ENCODE peak calls at places on chromosome 9, in nine cellular contexts. E, H, V, R, X, I, G, F and B are unnamed samples.

GRCh38 chr9:38129366-38129765 is 60.3 kb upstream of the SHB start:
- DNase-seq in I (no peak), H (no peak), X (peak; percentile 38), F (no peak), R (no peak), G (no peak), E (no peak), V (no peak), B (no peak)

GRCh38 chr9:131776473-131776872 is 36.6 kb upstream of the RAPGEF1 start:
- DNase-seq in R (no peak), F (no peak), X (no peak), G (peak; percentile 96), I (peak; percentile 91), E (no peak), V (no peak), H (peak; percentile 36), B (no peak)

GRCh38 chr9:10366171-10366779 is 246.5 kb downstream of the PTPRD start:
- DNase-seq in F (no peak), V (no peak), H (peak; percentile 13), G (peak; percentile 50), E (no peak), R (no peak), X (no peak), I (peak; percentile 67), B (no peak)

GRCh38 chr9:135001526-135001925 is 83.8 kb upstream of the FCN1 start:
- DNase-seq in G (no peak), E (no peak), X (peak; percentile 29), V (no peak), F (no peak), R (no peak), I (no peak), H (no peak), B (no peak)

GRCh38 chr9:138080979-138081378 is 203.4 kb downstream of the CACNA1B start:
- DNase-seq in X (no peak), E (no peak), H (no peak), I (no peak), R (peak; percentile 21), G (no peak), V (no peak), F (no peak), B (no peak)

GRCh38 chr9:135329571-135330306 is 149.8 kb upstream of the PPP1R26 start:
- DNase-seq in H (no peak), R (peak; percentile 31), X (peak; percentile 44), I (peak; percentile 75), V (no peak), F (no peak), E (no peak), G (peak; percentile 84), B (no peak)

GRCh38 chr9:12849486-12850010 is 74.7 kb downstream of the LURAP1L start:
- DNase-seq in G (no peak), R (no peak), X (no peak), V (no peak), I (no peak), E (no peak), H (peak; percentile 45), F (no peak), B (no peak)

GRCh38 chr9:93678199-93679019 is 102.0 kb downstream of the PHF2 start:
- DNase-seq in R (peak; percentile 40), V (no peak), X (peak; percentile 48), G (peak; percentile 34), I (no peak), F (no peak), E (no peak), H (no peak), B (peak; percentile 0)

GRCh38 chr9:86287013-86287412 is 4.7 kb upstream of the ISCA1 start:
- DNase-seq in V (no peak), F (no peak), E (no peak), H (peak; percentile 70), X (no peak), I (peak; percentile 92), R (no peak), G (peak; percentile 77), B (no peak)
- TF ChIP-seq CTCF in V (no peak), F (no peak), E (no peak), H (peak; percentile 54), X (peak; percentile 12), I (peak; percentile 77), R (no peak), G (peak; percentile 72), B (no peak)

GRCh38 chr9:110125207-110125751 is 82.7 kb downstream of the C9orf152 start:
- DNase-seq in H (peak; percentile 98), G (peak; percentile 93), I (peak; percentile 88), X (peak; percentile 84), F (peak; percentile 96), E (peak; percentile 93), R (no peak), V (peak; percentile 80), B (peak; percentile 92)
- H3K4me1 ChIP-seq in H (peaks cover 55% of the 10 kb centered on the region), G (peaks cover 21% of the 10 kb centered on the region), I (peaks cover 71% of the 10 kb centered on the region), X (peaks cover 65% of the 10 kb centered on the region), F (peaks cover 74% of the 10 kb centered on the region), E (peaks cover 28% of the 10 kb centered on the region), R (peaks cover 5% of the 10 kb centered on the region), V (peaks cover 24% of the 10 kb centered on the region), B (peaks cover 7% of the 10 kb centered on the region)

GRCh38 chr9:73155968-73156592 is 4.4 kb downstream of the ANXA1 start:
- DNase-seq in H (no peak), R (no peak), V (no peak), I (no peak), E (no peak), X (no peak), F (no peak), G (no peak), B (no peak)
- H3K4me3 ChIP-seq in H (no peak overlapping the region), R (no peak overlapping the region), V (no peak overlapping the region), I (no peak overlapping the region), E (no peak overlapping the region), X (peak overlapping the region; percentile 58), F (no peak overlapping the region), G (no peak overlapping the region), B (no peak overlapping the region)

DNA sequence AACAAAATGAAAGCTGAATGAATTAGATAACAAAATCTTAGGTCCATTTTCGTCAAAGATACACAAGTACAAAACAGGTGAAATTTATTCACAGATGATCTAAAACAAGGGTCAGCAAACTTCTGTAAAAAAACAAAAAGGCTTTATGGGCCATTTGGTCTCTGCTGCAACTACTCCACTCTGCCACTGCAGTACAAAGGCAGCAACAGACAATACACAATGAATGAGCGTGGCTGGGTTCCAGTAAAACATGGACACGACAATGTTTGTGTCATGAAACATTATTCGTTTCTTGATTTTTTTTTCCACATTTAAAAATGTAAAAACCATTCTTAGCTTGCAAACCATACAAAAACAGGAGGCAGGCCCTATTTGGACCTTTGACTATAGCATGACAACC is 71.9 kb downstream of the ECPAS start:
- DNase-seq in V (no peak), I (no peak), F (no peak), H (no peak), E (no peak), R (no peak), X (no peak), G (no peak), B (no peak)
- TF ChIP-seq CTCF in V (no peak), I (no peak), F (no peak), H (no peak), E (no peak), R (no peak), X (no peak), G (peak; percentile 34), B (no peak)

DNA sequence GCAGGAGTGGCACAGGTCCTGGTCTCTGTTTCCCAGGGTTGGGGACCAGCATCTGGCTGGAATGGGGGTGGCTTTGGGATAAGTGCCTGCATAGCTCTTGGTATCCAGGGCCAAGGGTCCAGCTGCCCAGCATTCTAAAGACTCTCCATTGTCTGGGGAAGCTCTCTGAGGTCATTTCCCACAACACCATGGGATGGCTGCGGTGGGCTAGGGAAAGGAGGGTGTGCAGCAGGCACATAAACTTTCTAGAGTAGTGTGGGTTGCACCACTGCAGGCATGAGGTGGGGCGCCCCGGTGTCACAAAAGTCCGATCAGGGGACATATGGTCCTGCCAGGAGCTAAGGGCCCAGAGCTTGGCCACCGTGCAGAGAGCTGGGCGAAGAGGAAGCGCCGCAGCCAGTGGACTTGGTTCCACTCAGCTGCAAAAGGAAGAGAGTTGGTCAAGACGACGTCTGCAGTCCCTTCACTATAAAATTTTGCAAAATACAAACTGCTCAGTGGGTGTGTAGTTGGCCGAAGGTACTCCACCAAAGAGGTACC is 25.5 kb upstream of the GTF3C5 start:
- DNase-seq in G (peak; percentile 42), E (no peak), R (no peak), I (no peak), V (no peak), X (no peak), F (no peak), H (no peak), B (no peak)
- H3K4me1 ChIP-seq in G (peaks cover 18% of the 10 kb centered on the region), E (peaks cover 4% of the 10 kb centered on the region), R (no peaks in the 10 kb centered on the region), I (peaks cover 23% of the 10 kb centered on the region), V (no peaks in the 10 kb centered on the region), X (no peaks in the 10 kb centered on the region), F (no peaks in the 10 kb centered on the region), H (no peaks in the 10 kb centered on the region), B (peaks cover 15% of the 10 kb centered on the region)

GRCh38 chr9:34204011-34204635 is 25.3 kb downstream of the UBAP1 start:
- DNase-seq in V (no peak), R (no peak), G (no peak), I (no peak), E (no peak), H (no peak), X (no peak), F (no peak), B (no peak)

GRCh38 chr9:34203275-34204010 is 24.6 kb downstream of the UBAP1 start:
- DNase-seq in I (no peak), E (no peak), G (no peak), X (no peak), F (no peak), H (no peak), R (no peak), V (no peak), B (no peak)

GRCh38 chr9:34211395-34211794 is 32.6 kb downstream of the UBAP1 start:
- DNase-seq in I (no peak), R (no peak), V (no peak), X (no peak), E (no peak), G (no peak), F (no peak), H (no peak), B (no peak)

DNA sequence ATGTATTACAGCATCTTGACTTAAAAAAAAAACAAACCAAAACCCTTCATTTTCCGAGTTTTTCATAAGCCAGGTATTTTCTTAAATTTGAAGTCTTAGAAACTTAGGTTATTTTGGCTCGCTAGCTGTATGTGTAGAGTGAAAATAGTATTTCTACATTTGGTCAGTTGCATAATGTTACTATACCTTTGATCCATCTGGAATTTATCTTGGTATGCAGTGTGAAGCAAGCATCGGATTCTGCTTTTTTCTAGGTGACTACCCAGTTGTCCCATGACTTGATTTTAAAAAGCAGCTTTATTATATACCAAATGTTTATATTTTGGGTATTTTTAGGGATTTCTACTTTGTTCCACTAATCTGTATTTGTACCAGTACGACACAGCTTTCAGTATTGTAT is 27.7 kb downstream of the UBAP1 start:
- DNase-seq in F (no peak), I (no peak), H (no peak), V (no peak), X (no peak), E (no peak), R (no peak), G (no peak), B (no peak)
- H3K4me3 ChIP-seq in F (no peak overlapping the region), I (no peak overlapping the region), H (no peak overlapping the region), V (no peak overlapping the region), X (no peak overlapping the region), E (no peak overlapping the region), R (no peak overlapping the region), G (no peak overlapping the region), B (no peak overlapping the region)

GRCh38 chr9:18941060-18941746 is 91.8 kb downstream of the SAXO1 start:
- DNase-seq in V (no peak), G (no peak), F (peak; percentile 8), H (no peak), X (no peak), R (no peak), E (no peak), I (no peak), B (no peak)
- TF ChIP-seq CTCF in V (no peak), G (no peak), F (no peak), H (no peak), X (no peak), R (no peak), E (no peak), I (no peak), B (no peak)

GRCh38 chr9:124279531-124280175 is 21.9 kb downstream of the NEK6 start:
- DNase-seq in G (no peak), R (no peak), V (no peak), X (no peak), E (no peak), F (no peak), H (no peak), I (no peak), B (no peak)
- H3K4me1 ChIP-seq in G (no peaks in the 10 kb centered on the region), R (no peaks in the 10 kb centered on the region), V (peaks cover 50% of the 10 kb centered on the region), X (peaks cover 62% of the 10 kb centered on the region), E (peaks cover 32% of the 10 kb centered on the region), F (peaks cover 48% of the 10 kb centered on the region), H (peaks cover 63% of the 10 kb centered on the region), I (no peaks in the 10 kb centered on the region), B (peaks cover 27% of the 10 kb centered on the region)